ENCODE peak calls at places on chromosomes 7 and 10, in nine cellular contexts. One of them, this sample, is unnamed.

GRCh38 chr10:49766484-49766883 is 4.4 kb upstream of the OGDHL start:
- DNase-seq in MCF 10A: no peak
- DNase-seq in RWPE1: no peak
- DNase-seq in kidney: no peak
- DNase-seq in ovary: no peak
- DNase-seq in astrocyte of the spinal cord: no peak
- DNase-seq in H1: no peak
- DNase-seq in fibroblast of mammary gland: no peak
- DNase-seq in psoas muscle: no peak
- DNase-seq in this sample: no peak

GRCh38 chr10:48792121-48792520 is 107.4 kb downstream of the WDFY4 start:
- DNase-seq in H1: no peak
- DNase-seq in astrocyte of the spinal cord: no peak
- DNase-seq in kidney: no peak
- DNase-seq in fibroblast of mammary gland: no peak
- DNase-seq in ovary: no peak
- DNase-seq in psoas muscle: no peak
- DNase-seq in RWPE1: no peak
- DNase-seq in MCF 10A: peak
- DNase-seq in this sample: no peak

GRCh38 chr10:8059191-8059936 is 4.9 kb downstream of the GATA3 start:
- DNase-seq in RWPE1: no peak
- DNase-seq in ovary: no peak
- DNase-seq in H1: peak
- DNase-seq in kidney: no peak
- DNase-seq in astrocyte of the spinal cord: no peak
- DNase-seq in psoas muscle: no peak
- DNase-seq in fibroblast of mammary gland: no peak
- DNase-seq in MCF 10A: peak
- DNase-seq in this sample: no peak

GRCh38 chr10:22816298-22816653 is 101.9 kb upstream of the PIP4K2A start:
- DNase-seq in RWPE1: peak
- DNase-seq in fibroblast of mammary gland: peak
- DNase-seq in H1: no peak
- DNase-seq in astrocyte of the spinal cord: peak
- DNase-seq in ovary: no peak
- DNase-seq in MCF 10A: peak
- DNase-seq in kidney: no peak
- DNase-seq in psoas muscle: no peak
- DNase-seq in this sample: no peak

GRCh38 chr10:102460836-102461186 is 9.5 kb upstream of the C10orf95 start:
- DNase-seq in kidney: no peak
- DNase-seq in RWPE1: no peak
- DNase-seq in ovary: no peak
- DNase-seq in H1: no peak
- DNase-seq in astrocyte of the spinal cord: no peak
- DNase-seq in fibroblast of mammary gland: no peak
- DNase-seq in MCF 10A: no peak
- DNase-seq in psoas muscle: no peak
- DNase-seq in this sample: no peak

GRCh38 chr10:79145517-79146470 is 77.0 kb downstream of the ZMIZ1 start:
- DNase-seq in MCF 10A: no peak
- DNase-seq in kidney: peak
- DNase-seq in psoas muscle: peak
- DNase-seq in fibroblast of mammary gland: no peak
- DNase-seq in H1: no peak
- DNase-seq in astrocyte of the spinal cord: no peak
- DNase-seq in ovary: no peak
- DNase-seq in RWPE1: no peak
- DNase-seq in this sample: no peak

GRCh38 chr10:131947631-131948347 is 33.9 kb downstream of the BNIP3 start:
- DNase-seq in H1: no peak
- DNase-seq in kidney: peak
- DNase-seq in psoas muscle: no peak
- DNase-seq in ovary: no peak
- DNase-seq in astrocyte of the spinal cord: peak
- DNase-seq in RWPE1: peak
- DNase-seq in MCF 10A: peak
- DNase-seq in fibroblast of mammary gland: peak
- DNase-seq in this sample: no peak

GRCh38 chr7:133582766-133583523 is 330.1 kb downstream of the EXOC4 start:
- DNase-seq in psoas muscle: no peak
- DNase-seq in astrocyte of the spinal cord: peak
- DNase-seq in RWPE1: no peak
- DNase-seq in ovary: no peak
- DNase-seq in kidney: no peak
- DNase-seq in MCF 10A: peak
- DNase-seq in H1: no peak
- DNase-seq in fibroblast of mammary gland: peak
- DNase-seq in this sample: no peak

DNA sequence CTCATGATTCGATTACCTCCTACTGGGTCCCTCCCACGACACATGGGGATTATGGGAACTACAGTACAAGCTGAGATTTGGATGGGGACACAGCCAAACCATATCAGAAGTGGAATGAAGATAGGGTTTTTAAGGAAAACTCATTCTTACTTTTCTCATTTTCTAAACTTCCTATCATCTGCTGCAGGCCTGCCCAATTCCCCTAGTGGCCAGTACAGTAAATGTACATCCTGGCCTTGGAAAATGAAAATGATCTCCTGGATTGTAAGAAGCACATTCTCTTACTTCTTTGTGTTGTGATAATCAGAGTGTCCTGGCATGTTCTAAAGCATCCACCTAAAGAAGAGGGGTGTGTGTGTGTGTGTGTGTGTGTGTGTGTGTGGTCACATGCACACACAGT is 421.7 kb downstream of the LRMDA start:
- DNase-seq in psoas muscle: no peak
- DNase-seq in MCF 10A: no peak
- DNase-seq in ovary: no peak
- DNase-seq in astrocyte of the spinal cord: no peak
- DNase-seq in fibroblast of mammary gland: peak
- DNase-seq in RWPE1: no peak
- DNase-seq in H1: no peak
- DNase-seq in kidney: no peak
- DNase-seq in this sample: no peak
- TF ChIP-seq CTCF in psoas muscle: no peak
- TF ChIP-seq CTCF in MCF 10A: no peak
- TF ChIP-seq CTCF in ovary: no peak
- TF ChIP-seq CTCF in astrocyte of the spinal cord: peak
- TF ChIP-seq CTCF in fibroblast of mammary gland: peak
- TF ChIP-seq CTCF in RWPE1: peak
- TF ChIP-seq CTCF in H1: peak
- TF ChIP-seq CTCF in kidney: peak
- TF ChIP-seq CTCF in this sample: peak

DNA sequence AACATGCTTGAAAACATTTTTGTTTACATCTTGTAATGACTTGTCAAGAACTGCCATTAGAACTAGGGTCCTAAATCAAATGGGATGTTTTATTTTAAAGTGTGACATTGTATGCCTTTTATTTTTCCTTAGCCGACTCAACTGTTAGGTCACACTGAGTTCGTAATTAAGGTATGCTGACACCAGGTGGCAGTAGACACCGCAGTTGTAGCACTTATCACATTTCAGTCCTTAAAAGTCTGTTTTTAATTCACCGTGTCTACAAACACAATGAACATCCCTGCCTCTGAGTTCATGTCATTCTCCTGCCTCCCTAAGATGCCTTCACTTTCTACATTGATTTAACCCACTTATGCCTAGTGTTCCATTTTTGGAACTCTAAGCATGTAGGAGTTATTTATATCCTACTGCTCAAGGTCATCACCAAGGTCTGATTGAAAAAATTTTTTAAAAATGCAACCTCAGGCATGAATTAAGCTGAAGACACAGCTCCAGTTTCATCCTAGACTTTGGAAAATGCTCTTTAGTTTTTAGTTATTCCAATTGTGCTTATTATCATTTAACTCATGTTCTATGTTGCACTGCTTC is 186.1 kb downstream of the BMPER start:
- DNase-seq in MCF 10A: peak
- DNase-seq in RWPE1: peak
- DNase-seq in kidney: no peak
- DNase-seq in fibroblast of mammary gland: peak
- DNase-seq in psoas muscle: peak
- DNase-seq in H1: peak
- DNase-seq in ovary: peak
- DNase-seq in astrocyte of the spinal cord: peak
- DNase-seq in this sample: no peak
- TF ChIP-seq CTCF in MCF 10A: peak
- TF ChIP-seq CTCF in RWPE1: peak
- TF ChIP-seq CTCF in kidney: peak
- TF ChIP-seq CTCF in fibroblast of mammary gland: peak
- TF ChIP-seq CTCF in psoas muscle: peak
- TF ChIP-seq CTCF in H1: peak
- TF ChIP-seq CTCF in ovary: no peak
- TF ChIP-seq CTCF in astrocyte of the spinal cord: peak
- TF ChIP-seq CTCF in this sample: peak

DNA sequence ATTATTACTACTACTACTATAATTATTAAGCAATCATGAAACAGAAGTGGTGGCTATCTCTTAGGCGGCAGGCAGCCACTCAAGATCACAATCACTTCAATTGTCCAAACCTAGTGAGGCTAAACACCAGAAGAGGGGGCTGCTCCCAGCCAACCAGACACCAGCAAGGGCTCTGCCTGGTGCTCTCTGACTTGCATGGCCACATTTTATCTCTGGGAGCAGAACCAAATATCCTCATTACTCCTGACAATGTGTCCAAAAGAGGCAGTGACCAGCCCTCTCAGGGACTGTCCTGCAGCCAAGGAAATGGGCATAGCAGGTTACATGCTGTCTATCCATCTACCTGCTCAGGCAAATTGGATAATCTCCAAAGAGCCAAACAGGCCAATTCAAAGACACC is 187.4 kb upstream of the PDE1C start:
- DNase-seq in MCF 10A: no peak
- DNase-seq in H1: no peak
- DNase-seq in fibroblast of mammary gland: no peak
- DNase-seq in astrocyte of the spinal cord: no peak
- DNase-seq in kidney: no peak
- DNase-seq in ovary: no peak
- DNase-seq in psoas muscle: no peak
- DNase-seq in RWPE1: no peak
- DNase-seq in this sample: no peak
- TF ChIP-seq CTCF in MCF 10A: no peak
- TF ChIP-seq CTCF in H1: no peak
- TF ChIP-seq CTCF in fibroblast of mammary gland: no peak
- TF ChIP-seq CTCF in astrocyte of the spinal cord: no peak
- TF ChIP-seq CTCF in kidney: no peak
- TF ChIP-seq CTCF in ovary: no peak
- TF ChIP-seq CTCF in psoas muscle: no peak
- TF ChIP-seq CTCF in RWPE1: no peak
- TF ChIP-seq CTCF in this sample: no peak

GRCh38 chr7:129779602-129780256 is 168.2 kb downstream of the NRF1 start:
- DNase-seq in fibroblast of mammary gland: no peak
- DNase-seq in astrocyte of the spinal cord: no peak
- DNase-seq in kidney: peak
- DNase-seq in psoas muscle: no peak
- DNase-seq in ovary: no peak
- DNase-seq in MCF 10A: peak
- DNase-seq in RWPE1: peak
- DNase-seq in H1: peak
- DNase-seq in this sample: no peak
- TF ChIP-seq CTCF in fibroblast of mammary gland: no peak
- TF ChIP-seq CTCF in astrocyte of the spinal cord: no peak
- TF ChIP-seq CTCF in kidney: no peak
- TF ChIP-seq CTCF in psoas muscle: no peak
- TF ChIP-seq CTCF in ovary: no peak
- TF ChIP-seq CTCF in MCF 10A: no peak
- TF ChIP-seq CTCF in RWPE1: no peak
- TF ChIP-seq CTCF in H1: no peak
- TF ChIP-seq CTCF in this sample: no peak

GRCh38 chr7:14585232-14585631 is 317.3 kb downstream of the DGKB start:
- DNase-seq in ovary: no peak
- DNase-seq in kidney: no peak
- DNase-seq in astrocyte of the spinal cord: no peak
- DNase-seq in fibroblast of mammary gland: no peak
- DNase-seq in psoas muscle: no peak
- DNase-seq in H1: no peak
- DNase-seq in MCF 10A: no peak
- DNase-seq in RWPE1: no peak
- DNase-seq in this sample: no peak

GRCh38 chr7:14590206-14590605 is 312.3 kb downstream of the DGKB start:
- DNase-seq in kidney: no peak
- DNase-seq in ovary: no peak
- DNase-seq in astrocyte of the spinal cord: no peak
- DNase-seq in RWPE1: no peak
- DNase-seq in H1: no peak
- DNase-seq in MCF 10A: no peak
- DNase-seq in psoas muscle: no peak
- DNase-seq in fibroblast of mammary gland: no peak
- DNase-seq in this sample: no peak
- TF ChIP-seq CTCF in kidney: no peak
- TF ChIP-seq CTCF in ovary: no peak
- TF ChIP-seq CTCF in astrocyte of the spinal cord: no peak
- TF ChIP-seq CTCF in RWPE1: no peak
- TF ChIP-seq CTCF in H1: no peak
- TF ChIP-seq CTCF in MCF 10A: no peak
- TF ChIP-seq CTCF in psoas muscle: no peak
- TF ChIP-seq CTCF in fibroblast of mammary gland: no peak
- TF ChIP-seq CTCF in this sample: no peak

GRCh38 chr10:74153123-74153522 is 2.1 kb downstream of the ADK start:
- DNase-seq in astrocyte of the spinal cord: peak
- DNase-seq in ovary: no peak
- DNase-seq in kidney: no peak
- DNase-seq in psoas muscle: no peak
- DNase-seq in RWPE1: peak
- DNase-seq in MCF 10A: peak
- DNase-seq in H1: no peak
- DNase-seq in fibroblast of mammary gland: peak
- DNase-seq in this sample: no peak
- TF ChIP-seq CTCF in astrocyte of the spinal cord: peak
- TF ChIP-seq CTCF in ovary: no peak
- TF ChIP-seq CTCF in kidney: no peak
- TF ChIP-seq CTCF in psoas muscle: peak
- TF ChIP-seq CTCF in RWPE1: peak
- TF ChIP-seq CTCF in MCF 10A: peak
- TF ChIP-seq CTCF in H1: peak
- TF ChIP-seq CTCF in fibroblast of mammary gland: peak
- TF ChIP-seq CTCF in this sample: peak

GRCh38 chr10:33073641-33074410 is 115.8 kb upstream of the ITGB1 start:
- DNase-seq in H1: no peak
- DNase-seq in kidney: no peak
- DNase-seq in astrocyte of the spinal cord: no peak
- DNase-seq in RWPE1: no peak
- DNase-seq in fibroblast of mammary gland: peak
- DNase-seq in ovary: no peak
- DNase-seq in psoas muscle: no peak
- DNase-seq in MCF 10A: peak
- DNase-seq in this sample: no peak
- TF ChIP-seq CTCF in H1: no peak
- TF ChIP-seq CTCF in kidney: no peak
- TF ChIP-seq CTCF in astrocyte of the spinal cord: no peak
- TF ChIP-seq CTCF in RWPE1: no peak
- TF ChIP-seq CTCF in fibroblast of mammary gland: peak
- TF ChIP-seq CTCF in ovary: no peak
- TF ChIP-seq CTCF in psoas muscle: no peak
- TF ChIP-seq CTCF in MCF 10A: no peak
- TF ChIP-seq CTCF in this sample: no peak

GRCh38 chr7:151311294-151311864 is 30.2 kb upstream of the NUB1 start:
- DNase-seq in ovary: no peak
- DNase-seq in H1: no peak
- DNase-seq in MCF 10A: peak
- DNase-seq in astrocyte of the spinal cord: no peak
- DNase-seq in psoas muscle: no peak
- DNase-seq in RWPE1: no peak
- DNase-seq in kidney: no peak
- DNase-seq in fibroblast of mammary gland: peak
- DNase-seq in this sample: no peak
- TF ChIP-seq CTCF in ovary: no peak
- TF ChIP-seq CTCF in H1: peak
- TF ChIP-seq CTCF in MCF 10A: no peak
- TF ChIP-seq CTCF in astrocyte of the spinal cord: peak
- TF ChIP-seq CTCF in psoas muscle: no peak
- TF ChIP-seq CTCF in RWPE1: peak
- TF ChIP-seq CTCF in kidney: no peak
- TF ChIP-seq CTCF in fibroblast of mammary gland: peak
- TF ChIP-seq CTCF in this sample: peak

This sample was measured in chondrocyte.